ENCODE peak calls at places on chromosomes 13 and 19, in six cellular contexts. One of them, this sample, is unnamed.
A peak's percentile ranks its signal among the peaks of the same experiment; 100 is the strongest.

GRCh38 chr19:38665950-38666661 is 18.7 kb downstream of the ACTN4 start:
- DNase-seq in transverse colon: peak; percentile 57
- DNase-seq in adipocyte: peak; percentile 75
- DNase-seq in adrenal gland: peak; percentile 88
- DNase-seq in heart left ventricle: peak; percentile 72
- DNase-seq in kidney epithelial cell: no peak
- DNase-seq in this sample: no peak

GRCh38 chr13:44618326-44618725 is 42.2 kb upstream of the TSC22D1 start:
- DNase-seq in transverse colon: no peak
- DNase-seq in adipocyte: no peak
- DNase-seq in adrenal gland: no peak
- DNase-seq in heart left ventricle: no peak
- DNase-seq in kidney epithelial cell: no peak
- DNase-seq in this sample: no peak

GRCh38 chr13:45398862-45399261 is 19.3 kb downstream of the SLC25A30 start:
- DNase-seq in transverse colon: no peak
- DNase-seq in adipocyte: no peak
- DNase-seq in adrenal gland: no peak
- DNase-seq in heart left ventricle: no peak
- DNase-seq in kidney epithelial cell: no peak
- DNase-seq in this sample: no peak

GRCh38 chr19:57812201-57812600 is 2.5 kb downstream of the ZNF552 start:
- DNase-seq in transverse colon: no peak
- DNase-seq in adipocyte: no peak
- DNase-seq in adrenal gland: no peak
- DNase-seq in heart left ventricle: no peak
- DNase-seq in kidney epithelial cell: no peak
- DNase-seq in this sample: no peak

GRCh38 chr19:18230941-18231734 is 4.9 kb upstream of the PDE4C start:
- DNase-seq in transverse colon: no peak
- DNase-seq in adipocyte: no peak
- DNase-seq in adrenal gland: no peak
- DNase-seq in heart left ventricle: no peak
- DNase-seq in kidney epithelial cell: no peak
- DNase-seq in this sample: no peak

GRCh38 chr19:39142655-39143054 is 17.1 kb downstream of the PAK4 start:
- DNase-seq in transverse colon: no peak
- DNase-seq in adipocyte: no peak
- DNase-seq in adrenal gland: no peak
- DNase-seq in heart left ventricle: no peak
- DNase-seq in kidney epithelial cell: no peak
- DNase-seq in this sample: no peak

GRCh38 chr13:29362849-29363604 is 232.5 kb downstream of the SLC7A1 start:
- DNase-seq in transverse colon: peak; percentile 13
- DNase-seq in adipocyte: peak; percentile 62
- DNase-seq in adrenal gland: peak; percentile 58
- DNase-seq in heart left ventricle: no peak
- DNase-seq in kidney epithelial cell: no peak
- DNase-seq in this sample: peak; percentile 56

GRCh38 chr19:8515317-8515716 is 1.4 kb upstream of the ZNF414 start:
- DNase-seq in transverse colon: no peak
- DNase-seq in adipocyte: no peak
- DNase-seq in adrenal gland: no peak
- DNase-seq in heart left ventricle: peak; percentile 73
- DNase-seq in kidney epithelial cell: no peak
- DNase-seq in this sample: peak; percentile 24

GRCh38 chr19:34316741-34317241 is 48.2 kb upstream of the GPI start:
- DNase-seq in transverse colon: peak; percentile 23
- DNase-seq in adipocyte: peak; percentile 28
- DNase-seq in adrenal gland: peak; percentile 61
- DNase-seq in heart left ventricle: no peak
- DNase-seq in kidney epithelial cell: no peak
- DNase-seq in this sample: peak; percentile 67

GRCh38 chr19:16828990-16829821 is at the start of gene SIN3B:
- DNase-seq in transverse colon: peak; percentile 91
- DNase-seq in adipocyte: peak; percentile 96
- DNase-seq in adrenal gland: peak; percentile 90
- DNase-seq in heart left ventricle: peak; percentile 93
- DNase-seq in kidney epithelial cell: peak; percentile 45
- DNase-seq in this sample: peak; percentile 82

GRCh38 chr13:103406967-103407366 is 340.8 kb upstream of the SLC10A2 start:
- DNase-seq in transverse colon: no peak
- DNase-seq in adipocyte: no peak
- DNase-seq in adrenal gland: no peak
- DNase-seq in heart left ventricle: no peak
- DNase-seq in kidney epithelial cell: no peak
- DNase-seq in this sample: no peak

GRCh38 chr19:57267294-57267693 is 13.0 kb upstream of the ZNF460 start:
- DNase-seq in transverse colon: no peak
- DNase-seq in adipocyte: no peak
- DNase-seq in adrenal gland: no peak
- DNase-seq in heart left ventricle: no peak
- DNase-seq in kidney epithelial cell: peak; percentile 45
- DNase-seq in this sample: no peak

GRCh38 chr19:16807416-16808274 is 21.6 kb upstream of the SIN3B start:
- DNase-seq in transverse colon: no peak
- DNase-seq in adipocyte: no peak
- DNase-seq in adrenal gland: no peak
- DNase-seq in heart left ventricle: no peak
- DNase-seq in kidney epithelial cell: no peak
- DNase-seq in this sample: no peak

GRCh38 chr13:34254366-34254765 is 436.4 kb downstream of the RFC3 start:
- DNase-seq in transverse colon: no peak
- DNase-seq in adipocyte: no peak
- DNase-seq in adrenal gland: no peak
- DNase-seq in heart left ventricle: no peak
- DNase-seq in kidney epithelial cell: no peak
- DNase-seq in this sample: no peak

GRCh38 chr13:34258646-34259386 is 440.9 kb downstream of the RFC3 start:
- DNase-seq in transverse colon: no peak
- DNase-seq in adipocyte: peak; percentile 13
- DNase-seq in adrenal gland: no peak
- DNase-seq in heart left ventricle: no peak
- DNase-seq in kidney epithelial cell: no peak
- DNase-seq in this sample: no peak

GRCh38 chr13:34257980-34258379 is 440.0 kb downstream of the RFC3 start:
- DNase-seq in transverse colon: no peak
- DNase-seq in adipocyte: no peak
- DNase-seq in adrenal gland: no peak
- DNase-seq in heart left ventricle: no peak
- DNase-seq in kidney epithelial cell: no peak
- DNase-seq in this sample: no peak

GRCh38 chr13:34256236-34256635 is 438.3 kb downstream of the RFC3 start:
- DNase-seq in transverse colon: no peak
- DNase-seq in adipocyte: no peak
- DNase-seq in adrenal gland: no peak
- DNase-seq in heart left ventricle: no peak
- DNase-seq in kidney epithelial cell: no peak
- DNase-seq in this sample: no peak

GRCh38 chr13:34255695-34256094 is 437.7 kb downstream of the RFC3 start:
- DNase-seq in transverse colon: no peak
- DNase-seq in adipocyte: no peak
- DNase-seq in adrenal gland: no peak
- DNase-seq in heart left ventricle: no peak
- DNase-seq in kidney epithelial cell: no peak
- DNase-seq in this sample: no peak
- H3K4me3 ChIP-seq in transverse colon: no peak overlapping the region
- H3K4me3 ChIP-seq in adipocyte: no peak overlapping the region
- H3K4me3 ChIP-seq in adrenal gland: no peak overlapping the region
- H3K4me3 ChIP-seq in heart left ventricle: no peak overlapping the region
- H3K4me3 ChIP-seq in kidney epithelial cell: no peak overlapping the region
- H3K4me3 ChIP-seq in this sample: no peak overlapping the region

GRCh38 chr19:55636723-55637122 is 4.1 kb upstream of the ZNF580 start:
- DNase-seq in transverse colon: no peak
- DNase-seq in adipocyte: no peak
- DNase-seq in adrenal gland: no peak
- DNase-seq in heart left ventricle: no peak
- DNase-seq in kidney epithelial cell: no peak
- DNase-seq in this sample: no peak

GRCh38 chr19:55633866-55634265 is 6.9 kb upstream of the ZNF580 start:
- DNase-seq in transverse colon: no peak
- DNase-seq in adipocyte: no peak
- DNase-seq in adrenal gland: no peak
- DNase-seq in heart left ventricle: no peak
- DNase-seq in kidney epithelial cell: no peak
- DNase-seq in this sample: no peak

GRCh38 chr19:55635856-55636440 is 4.9 kb upstream of the ZNF580 start:
- DNase-seq in transverse colon: no peak
- DNase-seq in adipocyte: no peak
- DNase-seq in adrenal gland: no peak
- DNase-seq in heart left ventricle: no peak
- DNase-seq in kidney epithelial cell: no peak
- DNase-seq in this sample: no peak

GRCh38 chr19:55635334-55635717 is 5.5 kb upstream of the ZNF580 start:
- DNase-seq in transverse colon: no peak
- DNase-seq in adipocyte: no peak
- DNase-seq in adrenal gland: no peak
- DNase-seq in heart left ventricle: no peak
- DNase-seq in kidney epithelial cell: no peak
- DNase-seq in this sample: no peak

DNA sequence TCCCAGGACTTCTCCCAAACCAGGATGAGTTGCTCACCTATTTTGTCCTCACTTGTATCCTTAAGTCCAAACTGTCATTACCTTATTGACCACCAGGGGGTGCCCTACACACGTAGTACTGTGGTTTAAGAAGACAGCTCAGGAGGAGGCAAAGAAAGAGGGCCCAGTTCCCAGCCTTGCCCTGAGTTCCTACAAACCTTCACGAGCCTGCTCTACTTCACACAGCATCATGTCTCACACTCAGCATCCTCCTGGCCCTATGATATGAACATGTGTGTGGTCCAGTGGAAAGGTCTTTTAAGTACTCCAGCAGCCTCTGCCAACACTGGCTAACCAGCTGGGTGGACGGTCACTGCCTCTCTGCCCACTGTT is 8.1 kb upstream of the ZNF784 start:
- DNase-seq in transverse colon: peak; percentile 94
- DNase-seq in adipocyte: peak; percentile 98
- DNase-seq in adrenal gland: peak; percentile 98
- DNase-seq in heart left ventricle: peak; percentile 42
- DNase-seq in kidney epithelial cell: peak; percentile 89
- DNase-seq in this sample: peak; percentile 97
- H3K4me3 ChIP-seq in transverse colon: no peak overlapping the region
- H3K4me3 ChIP-seq in adipocyte: no peak overlapping the region
- H3K4me3 ChIP-seq in adrenal gland: no peak overlapping the region
- H3K4me3 ChIP-seq in heart left ventricle: no peak overlapping the region
- H3K4me3 ChIP-seq in kidney epithelial cell: no peak overlapping the region
- H3K4me3 ChIP-seq in this sample: no peak overlapping the region

GRCh38 chr13:48493076-48493765 is 39.7 kb downstream of the RCBTB2 start:
- DNase-seq in transverse colon: no peak
- DNase-seq in adipocyte: no peak
- DNase-seq in adrenal gland: no peak
- DNase-seq in heart left ventricle: no peak
- DNase-seq in kidney epithelial cell: no peak
- DNase-seq in this sample: no peak

GRCh38 chr13:48490241-48490640 is 42.6 kb downstream of the RCBTB2 start:
- DNase-seq in transverse colon: no peak
- DNase-seq in adipocyte: no peak
- DNase-seq in adrenal gland: no peak
- DNase-seq in heart left ventricle: no peak
- DNase-seq in kidney epithelial cell: no peak
- DNase-seq in this sample: no peak

GRCh38 chr13:48491423-48492122 is 41.3 kb downstream of the RCBTB2 start:
- DNase-seq in transverse colon: no peak
- DNase-seq in adipocyte: peak; percentile 22
- DNase-seq in adrenal gland: no peak
- DNase-seq in heart left ventricle: no peak
- DNase-seq in kidney epithelial cell: no peak
- DNase-seq in this sample: peak; percentile 7

GRCh38 chr13:48493851-48494250 is 39.0 kb downstream of the RCBTB2 start:
- DNase-seq in transverse colon: no peak
- DNase-seq in adipocyte: peak; percentile 28
- DNase-seq in adrenal gland: no peak
- DNase-seq in heart left ventricle: no peak
- DNase-seq in kidney epithelial cell: no peak
- DNase-seq in this sample: no peak

DNA sequence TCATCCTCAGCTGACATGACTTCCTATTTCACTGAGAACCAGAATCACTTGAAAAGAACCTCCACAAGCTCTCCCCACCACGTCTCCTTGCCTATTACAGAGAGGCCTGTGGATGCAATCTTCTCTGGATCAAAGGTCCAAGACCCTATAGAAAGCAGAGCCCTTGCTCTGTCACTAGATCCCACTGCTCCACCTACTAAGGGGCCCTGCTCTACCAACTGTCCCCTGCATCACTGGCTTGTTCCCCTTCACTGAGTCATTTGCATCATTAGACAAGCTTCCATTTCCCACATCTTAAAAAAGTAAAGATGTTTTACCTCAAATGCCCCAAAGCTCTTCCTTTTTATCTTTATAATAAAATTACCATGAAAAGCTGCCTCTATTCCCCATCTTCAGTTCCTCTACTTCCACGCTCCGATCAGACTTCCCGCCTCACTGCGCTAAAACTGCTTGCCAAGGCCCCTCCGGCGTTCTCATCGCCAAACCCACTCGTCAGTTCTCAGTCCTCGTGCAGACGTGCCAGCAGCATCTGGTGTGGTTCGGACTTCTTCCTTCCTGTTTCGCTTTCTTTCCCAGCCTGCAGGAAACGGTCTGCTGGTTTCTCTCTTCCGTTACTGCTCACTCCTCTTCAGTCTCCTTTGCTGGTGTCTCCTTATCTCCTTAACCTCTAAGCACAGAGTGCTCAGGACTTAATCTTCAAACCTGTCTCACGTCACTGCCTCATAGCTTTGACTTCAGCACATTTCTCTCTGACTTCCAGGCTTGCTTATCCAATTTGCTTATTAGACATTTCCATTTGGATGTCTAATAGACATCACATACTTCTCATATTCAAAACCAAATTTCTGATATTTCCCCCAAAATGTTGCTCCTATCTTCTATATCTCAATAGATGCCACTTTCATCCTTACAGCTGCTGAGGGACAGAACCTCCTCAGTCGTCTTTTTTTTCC is 40.5 kb downstream of the RCBTB2 start:
- DNase-seq in transverse colon: peak; percentile 69
- DNase-seq in adipocyte: no peak
- DNase-seq in adrenal gland: peak; percentile 89
- DNase-seq in heart left ventricle: peak; percentile 90
- DNase-seq in kidney epithelial cell: no peak
- DNase-seq in this sample: peak; percentile 64
- H3K4me3 ChIP-seq in transverse colon: no peak overlapping the region
- H3K4me3 ChIP-seq in adipocyte: peak overlapping the region; percentile 74
- H3K4me3 ChIP-seq in adrenal gland: no peak overlapping the region
- H3K4me3 ChIP-seq in heart left ventricle: peak overlapping the region; percentile 21
- H3K4me3 ChIP-seq in kidney epithelial cell: no peak overlapping the region
- H3K4me3 ChIP-seq in this sample: no peak overlapping the region

GRCh38 chr19:50551034-50551712 is 17.1 kb downstream of the LRRC4B start:
- DNase-seq in transverse colon: no peak
- DNase-seq in adipocyte: no peak
- DNase-seq in adrenal gland: no peak
- DNase-seq in heart left ventricle: no peak
- DNase-seq in kidney epithelial cell: no peak
- DNase-seq in this sample: no peak
- H3K4me3 ChIP-seq in transverse colon: no peak overlapping the region
- H3K4me3 ChIP-seq in adipocyte: no peak overlapping the region
- H3K4me3 ChIP-seq in adrenal gland: no peak overlapping the region
- H3K4me3 ChIP-seq in heart left ventricle: no peak overlapping the region
- H3K4me3 ChIP-seq in kidney epithelial cell: no peak overlapping the region
- H3K4me3 ChIP-seq in this sample: no peak overlapping the region